ENCODE peak calls at places on chromosomes 1 and 21, in five cellular contexts. F is tibial artery, Y is astrocyte, T is H1, K is suprapubic skin. O is an unnamed sample.

GRCh38 chr1:107394301-107394700 is 253.5 kb downstream of the NTNG1 start:
- DNase-seq in F (no peak), Y (no peak), T (no peak), K (no peak), O (no peak)

GRCh38 chr1:225931270-225932129 is 7.5 kb upstream of the PYCR2 start:
- DNase-seq in F (no peak), Y (no peak), T (no peak), K (no peak), O (no peak)

GRCh38 chr1:234776875-234777849 is 167.2 kb upstream of the IRF2BP2 start:
- DNase-seq in F (no peak), Y (no peak), T (peak; percentile 52), K (no peak), O (no peak)

GRCh38 chr1:43671193-43671592 is 21.2 kb downstream of the KDM4A start:
- DNase-seq in F (no peak), Y (no peak), T (no peak), K (no peak), O (no peak)

GRCh38 chr21:15508554-15508953 is 221.2 kb upstream of the USP25 start:
- DNase-seq in F (no peak), Y (no peak), T (no peak), K (no peak), O (no peak)

GRCh38 chr1:207313131-207313530 is 8.3 kb upstream of the CD55 start:
- DNase-seq in F (no peak), Y (no peak), T (no peak), K (no peak), O (peak; percentile 29)

GRCh38 chr1:187413770-187414169 is 585.0 kb downstream of the PLA2G4A start:
- DNase-seq in F (no peak), Y (no peak), T (no peak), K (no peak), O (peak; percentile 10)

GRCh38 chr1:119139393-119139792 is 1.1 kb downstream of the WARS2 start:
- DNase-seq in F (no peak), Y (no peak), T (no peak), K (no peak), O (no peak)

GRCh38 chr1:51963592-51964308 is 26.8 kb downstream of the RAB3B start:
- DNase-seq in F (no peak), Y (no peak), T (no peak), K (no peak), O (peak; percentile 24)

DNA sequence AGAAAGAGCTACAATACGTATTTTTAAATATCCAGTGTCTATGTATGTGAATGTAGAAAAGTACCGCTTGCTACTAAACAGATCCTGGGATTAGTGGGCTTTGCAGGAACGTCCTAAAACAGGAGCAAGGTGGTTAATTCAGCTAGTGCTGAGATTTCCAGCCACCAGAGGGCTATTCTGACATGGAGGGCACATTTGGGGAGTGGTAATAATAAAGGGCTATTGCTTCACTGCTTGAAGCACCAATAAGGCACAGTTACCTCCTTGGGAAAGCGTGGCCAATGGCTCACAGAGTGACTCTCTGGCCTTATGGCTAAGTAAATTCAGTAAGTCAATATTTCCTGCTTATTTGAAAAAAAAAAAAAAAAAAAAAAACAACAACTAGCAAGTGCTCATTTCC is 152.4 kb downstream of the GABPA start:
- DNase-seq in F (no peak), Y (no peak), T (no peak), K (no peak), O (no peak)
- H3K36me3 ChIP-seq in F (peaks cover 35% of the 10 kb centered on the region), Y (no peaks in the 10 kb centered on the region), T (peaks cover 47% of the 10 kb centered on the region), K (peaks cover 40% of the 10 kb centered on the region), O (peaks cover 12% of the 10 kb centered on the region)

DNA sequence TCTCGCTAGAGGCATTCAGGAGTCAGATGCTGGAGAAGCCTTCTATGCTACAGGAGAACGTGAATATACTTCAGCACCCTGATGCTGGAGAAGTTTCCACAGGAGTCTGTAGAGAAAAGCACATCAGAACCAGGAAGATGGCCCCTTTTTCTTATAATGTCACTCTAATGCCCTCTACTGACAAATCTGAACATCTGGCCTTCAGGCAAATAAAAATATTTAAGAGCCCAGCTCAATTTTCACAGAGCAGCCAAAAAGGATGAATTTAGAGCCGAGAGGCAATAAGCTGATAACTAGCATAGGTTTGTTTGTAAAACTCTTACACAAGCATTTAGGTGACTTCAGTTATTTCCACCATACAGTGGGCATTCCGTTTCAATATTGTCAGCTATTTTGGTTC is 3.8 kb upstream of the RRP15 start:
- DNase-seq in F (no peak), Y (no peak), T (no peak), K (no peak), O (no peak)
- TF ChIP-seq CTCF in F (no peak), Y (no peak), T (no peak), K (no peak), O (no peak)

GRCh38 chr1:247448107-247448778 is 9.7 kb downstream of the OR2B11 start:
- DNase-seq in F (peak; percentile 72), Y (peak; percentile 35), T (peak; percentile 71), K (no peak), O (peak; percentile 33)

GRCh38 chr1:247445775-247446364 is 12.0 kb downstream of the OR2B11 start:
- DNase-seq in F (peak; percentile 67), Y (no peak), T (no peak), K (no peak), O (no peak)

GRCh38 chr1:247443641-247444040 is 14.3 kb downstream of the OR2B11 start:
- DNase-seq in F (no peak), Y (no peak), T (no peak), K (no peak), O (no peak)

GRCh38 chr1:247444571-247444970 is 13.3 kb downstream of the OR2B11 start:
- DNase-seq in F (no peak), Y (no peak), T (peak; percentile 19), K (no peak), O (no peak)

DNA sequence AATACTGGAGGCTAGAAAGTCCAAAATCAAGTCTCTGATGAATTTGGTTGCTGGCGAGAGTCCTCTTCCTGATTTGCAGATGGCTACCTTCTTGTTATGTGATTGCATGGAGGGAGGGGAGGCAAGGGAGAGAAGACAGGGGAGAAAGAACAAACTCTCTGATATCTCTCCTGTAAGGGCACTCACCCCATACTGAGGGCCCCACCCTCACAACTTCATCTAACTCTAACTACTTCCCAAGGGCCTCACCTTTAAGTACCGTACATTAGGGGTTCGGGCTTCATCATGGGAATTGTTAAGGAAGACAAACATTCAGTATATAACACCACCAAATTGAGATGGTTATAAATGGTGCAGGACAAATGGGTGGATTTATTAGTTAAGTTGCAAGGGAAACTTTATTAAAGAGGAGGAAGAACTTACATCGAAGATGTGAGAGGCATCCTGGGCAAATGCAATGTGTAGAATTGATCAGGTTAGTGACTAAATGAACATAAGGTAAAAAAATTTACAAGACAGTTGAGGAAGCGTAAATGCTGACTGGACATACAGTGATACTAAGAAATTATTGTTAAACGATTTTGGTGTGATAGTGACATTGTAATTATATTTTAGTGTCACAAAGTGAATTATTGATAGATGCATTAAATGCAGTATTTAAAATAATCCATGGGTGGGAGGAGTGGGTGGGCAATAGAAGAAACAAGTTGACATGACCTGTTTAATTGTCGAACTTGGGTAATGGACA is 10.6 kb downstream of the OR2B11 start:
- DNase-seq in F (no peak), Y (no peak), T (no peak), K (no peak), O (no peak)
- H3K4me3 ChIP-seq in F (peak overlapping the region; percentile 55), Y (peak overlapping the region; percentile 61), T (peak overlapping the region; percentile 45), K (peak overlapping the region; percentile 44), O (peak overlapping the region; percentile 39)

GRCh38 chr1:177274687-177275211 is 104.0 kb downstream of the BRINP2 start:
- DNase-seq in F (peak; percentile 64), Y (peak; percentile 83), T (no peak), K (no peak), O (no peak)
- H3K36me3 ChIP-seq in F (no peaks in the 10 kb centered on the region), Y (no peaks in the 10 kb centered on the region), T (no peaks in the 10 kb centered on the region), K (no peaks in the 10 kb centered on the region), O (no peaks in the 10 kb centered on the region)

GRCh38 chr1:36083635-36084501 is at the start of gene TEKT2:
- DNase-seq in F (no peak), Y (no peak), T (peak; percentile 90), K (peak; percentile 66), O (no peak)

GRCh38 chr1:36085126-36085525 is 1.2 kb downstream of the TEKT2 start:
- DNase-seq in F (no peak), Y (no peak), T (no peak), K (no peak), O (no peak)

GRCh38 chr1:36085686-36086526 is 2.0 kb downstream of the TEKT2 start:
- DNase-seq in F (no peak), Y (no peak), T (peak; percentile 39), K (no peak), O (no peak)

GRCh38 chr1:36083219-36083618 is 675 bp upstream of the TEKT2 start:
- DNase-seq in F (no peak), Y (no peak), T (no peak), K (no peak), O (no peak)

DNA sequence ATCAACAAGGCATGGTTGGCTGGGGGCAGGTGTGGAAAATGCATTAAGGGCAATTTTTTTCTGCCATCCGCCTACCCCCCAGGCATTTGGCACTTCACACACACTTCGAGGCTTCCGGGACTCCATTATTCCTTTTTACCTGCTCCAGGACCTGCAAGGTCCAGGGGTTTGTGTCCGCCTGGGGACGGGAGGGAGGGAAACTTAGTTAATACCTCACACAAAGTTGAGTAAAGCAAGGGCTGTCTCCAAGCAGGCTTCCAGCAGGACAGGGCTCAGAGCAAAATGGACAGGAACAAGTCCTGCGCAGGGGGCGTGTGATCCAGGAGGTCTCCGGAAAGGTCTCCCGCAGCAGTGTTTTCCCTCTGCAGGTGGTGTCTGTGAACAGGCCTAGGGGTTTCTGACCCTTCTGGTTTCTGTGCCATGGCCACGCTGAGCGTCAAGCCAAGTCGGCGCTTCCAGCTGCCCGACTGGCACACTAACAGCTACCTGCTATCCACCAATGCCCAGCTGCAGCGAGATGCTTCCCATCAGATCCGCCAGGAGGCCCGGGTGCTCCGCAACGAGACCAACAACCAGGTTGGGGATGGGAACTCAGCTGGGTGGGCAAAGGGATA is 715 bp downstream of the TEKT2 start:
- DNase-seq in F (no peak), Y (no peak), T (peak; percentile 55), K (no peak), O (no peak)
- TF ChIP-seq CTCF in F (no peak), Y (no peak), T (no peak), K (no peak), O (no peak)

O was measured in bronchial epithelial cell.